ENCODE peak calls at places on chromosome 22, in eight cellular contexts. S is adrenal gland; N is neural progenitor cell; C is CD4-positive, alpha-beta memory T cell; M is effector memory CD4-positive, alpha-beta T cell; U is tibial nerve; I is upper lobe of right lung; R is CD8-positive, alpha-beta T cell. O is an unnamed sample. For H3K4me1, the result is how much of the 10 kb centered on the place peaks cover.

GRCh38 chr22:47296405-47297260 is 534.2 kb downstream of the TBC1D22A start:
- DNase-seq in C (no peak), I (no peak), S (no peak), M (no peak), N (no peak), R (no peak), U (no peak), O (no peak)

GRCh38 chr22:44406581-44407403 is 91.2 kb downstream of the RTL6 start:
- DNase-seq in C (no peak), I (peak), N (no peak), R (no peak), S (no peak), M (no peak), U (no peak), O (peak)

GRCh38 chr22:29224121-29224858 is 18.6 kb downstream of the EMID1 start:
- DNase-seq in M (no peak), U (no peak), I (peak), R (no peak), C (no peak), N (no peak), S (no peak), O (no peak)

GRCh38 chr22:47345025-47345424 is 582.6 kb downstream of the TBC1D22A start:
- DNase-seq in I (no peak), S (no peak), R (no peak), M (no peak), C (no peak), U (no peak), N (no peak), O (no peak)

GRCh38 chr22:31726692-31727091 is 23.2 kb downstream of the PRR14L start:
- DNase-seq in I (no peak), S (no peak), U (no peak), C (no peak), N (no peak), M (no peak), R (no peak), O (no peak)

GRCh38 chr22:49963647-49964026 is 3.1 kb downstream of the PIM3 start:
- DNase-seq in M (no peak), R (peak), C (peak), S (peak), N (no peak), I (no peak), U (no peak), O (peak)

GRCh38 chr22:25057013-25057881 is 104.7 kb downstream of the KIAA1671 start:
- DNase-seq in M (peak), I (peak), C (peak), S (peak), R (peak), N (peak), U (peak), O (peak)

GRCh38 chr22:36425977-36426523 is 38.3 kb upstream of the MYH9 start:
- DNase-seq in R (no peak), U (no peak), S (peak), I (peak), M (no peak), C (no peak), N (peak), O (no peak)

GRCh38 chr22:26689553-26690301 is 32.3 kb downstream of the MIAT start:
- DNase-seq in I (no peak), M (no peak), C (no peak), U (no peak), R (no peak), N (peak), S (no peak), O (no peak)

GRCh38 chr22:26709617-26710390 is 52.4 kb downstream of the MIAT start:
- DNase-seq in N (no peak), M (no peak), U (no peak), I (no peak), C (no peak), S (no peak), R (no peak), O (no peak)

GRCh38 chr22:49551446-49551845 is 276.2 kb downstream of the BRD1 start:
- DNase-seq in C (no peak), M (no peak), U (no peak), N (no peak), S (peak), R (no peak), I (peak), O (no peak)

GRCh38 chr22:27245056-27245455 is 556.5 kb downstream of the MN1 start:
- DNase-seq in U (no peak), R (no peak), M (no peak), S (no peak), I (no peak), N (no peak), C (no peak), O (no peak)

GRCh38 chr22:48666620-48667019 is 1161.1 kb downstream of the BRD1 start:
- DNase-seq in R (no peak), M (no peak), S (no peak), C (no peak), N (no peak), U (no peak), I (no peak), O (no peak)

GRCh38 chr22:19178065-19178658 is 374 bp downstream of the SLC25A1 start:
- DNase-seq in U (no peak), S (peak), C (no peak), I (peak), R (peak), N (peak), M (peak), O (peak)

GRCh38 chr22:40024201-40025061 is 29.7 kb downstream of the FAM83F start:
- DNase-seq in S (peak), R (peak), C (peak), U (peak), N (peak), M (peak), I (peak), O (peak)

GRCh38 chr22:39227542-39228272 is 17.1 kb downstream of the PDGFB start:
- DNase-seq in I (no peak), U (no peak), S (no peak), N (no peak), M (no peak), C (no peak), R (no peak), O (no peak)

GRCh38 chr22:24009227-24010017 is 1.7 kb upstream of the CABIN1 start:
- DNase-seq in N (no peak), U (no peak), S (no peak), I (no peak), M (no peak), C (no peak), R (no peak), O (no peak)

GRCh38 chr22:24189249-24190158 is 8.2 kb downstream of the SUSD2 start:
- DNase-seq in U (peak), I (peak), S (peak), C (peak), M (no peak), N (peak), R (no peak), O (peak)

GRCh38 chr22:40209945-40210485 is 32.3 kb downstream of the TNRC6B start:
- DNase-seq in S (peak), C (no peak), R (no peak), I (no peak), N (no peak), U (no peak), M (no peak), O (no peak)

GRCh38 chr22:24594569-24595120 is 1.8 kb upstream of the LRRC75B start:
- DNase-seq in S (no peak), R (no peak), U (no peak), N (no peak), C (no peak), M (no peak), I (peak), O (no peak)

GRCh38 chr22:26669060-26669481 is 11.7 kb downstream of the MIAT start:
- DNase-seq in C (no peak), M (no peak), I (no peak), S (no peak), R (no peak), N (peak), U (no peak), O (peak)

GRCh38 chr22:44215287-44215686 is 34.6 kb downstream of the PARVG start:
- DNase-seq in I (no peak), U (no peak), S (no peak), R (no peak), M (no peak), C (no peak), N (no peak), O (no peak)

GRCh38 chr22:49046000-49046545 is 781.6 kb downstream of the BRD1 start:
- DNase-seq in S (no peak), R (no peak), U (no peak), I (no peak), N (no peak), C (no peak), M (no peak), O (no peak)

DNA sequence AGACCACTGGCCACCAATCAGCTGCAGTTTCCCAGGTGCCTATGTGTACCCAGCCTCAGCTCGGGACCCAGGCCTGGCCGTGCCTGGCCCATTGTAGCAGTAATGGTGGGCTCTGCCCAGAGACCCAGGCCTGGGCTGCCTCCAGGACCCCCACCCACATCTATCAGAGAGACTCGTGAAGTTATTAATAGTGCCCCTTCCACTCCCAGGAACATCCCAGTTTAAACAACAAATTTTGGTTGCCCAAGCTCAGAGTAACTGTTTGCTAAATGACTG is 42.5 kb downstream of the IGLL5 start:
- DNase-seq in M (no peak), R (no peak), U (no peak), C (no peak), N (no peak), I (no peak), S (no peak), O (no peak)
- H3K4me1 ChIP-seq in M (under half), R (under half), U (under half), C (under half), N (under half), I (under half), S (under half), O (under half)

GRCh38 chr22:21680830-21681565 is 15.2 kb downstream of the PPIL2 start:
- DNase-seq in R (no peak), M (no peak), S (no peak), I (no peak), U (no peak), C (no peak), N (no peak), O (no peak)
- H3K27ac ChIP-seq in R (no peak), M (no peak), S (no peak), I (no peak), U (no peak), C (no peak), N (no peak), O (no peak)

DNA sequence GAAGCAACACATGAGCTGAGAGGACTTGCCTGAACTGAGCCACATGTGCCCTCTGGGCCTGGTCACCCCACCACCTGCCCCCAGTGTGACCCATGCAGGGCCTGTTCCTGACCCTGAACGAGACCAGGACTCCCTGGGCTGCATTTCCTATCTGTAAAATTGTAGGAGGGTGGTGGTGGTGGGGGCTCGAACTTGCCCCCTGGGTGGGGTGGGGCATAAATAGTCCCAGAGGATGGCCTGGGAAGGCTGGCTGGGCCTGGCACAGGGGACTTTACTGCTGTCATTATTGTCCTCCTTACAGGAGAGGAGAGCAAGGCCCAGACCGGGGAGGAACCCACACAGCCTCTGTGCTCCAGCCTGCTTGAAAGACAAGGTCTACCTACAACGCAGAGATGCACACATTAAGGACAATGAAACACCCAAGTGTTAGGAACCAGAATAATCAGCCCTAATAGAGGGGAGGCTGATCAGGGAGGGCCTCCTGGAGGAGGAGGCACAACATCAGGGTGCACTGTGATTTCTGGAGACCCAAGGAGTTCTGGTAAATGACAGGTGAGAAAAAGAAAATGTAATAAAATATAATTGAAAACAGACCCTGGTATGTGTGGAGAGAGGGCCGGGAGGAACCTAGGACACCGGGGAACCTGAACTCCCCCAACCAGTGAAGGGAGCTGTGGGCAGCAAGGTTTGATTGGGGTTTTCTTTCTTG is 2.8 kb upstream of the AIFM3 start:
- DNase-seq in I (no peak), S (no peak), N (no peak), M (no peak), U (no peak), C (no peak), R (no peak), O (no peak)
- H3K4me3 ChIP-seq in I (no peak), S (no peak), N (peak), M (no peak), U (peak), C (no peak), R (peak), O (no peak)

GRCh38 chr22:45742866-45743450 is 71.3 kb downstream of the ATXN10 start:
- DNase-seq in R (no peak), C (no peak), I (peak), S (peak), M (no peak), U (no peak), N (no peak), O (no peak)
- H3K4me1 ChIP-seq in R (under half), C (under half), I (under half), S (under half), M (under half), U (under half), N (under half), O (under half)

DNA sequence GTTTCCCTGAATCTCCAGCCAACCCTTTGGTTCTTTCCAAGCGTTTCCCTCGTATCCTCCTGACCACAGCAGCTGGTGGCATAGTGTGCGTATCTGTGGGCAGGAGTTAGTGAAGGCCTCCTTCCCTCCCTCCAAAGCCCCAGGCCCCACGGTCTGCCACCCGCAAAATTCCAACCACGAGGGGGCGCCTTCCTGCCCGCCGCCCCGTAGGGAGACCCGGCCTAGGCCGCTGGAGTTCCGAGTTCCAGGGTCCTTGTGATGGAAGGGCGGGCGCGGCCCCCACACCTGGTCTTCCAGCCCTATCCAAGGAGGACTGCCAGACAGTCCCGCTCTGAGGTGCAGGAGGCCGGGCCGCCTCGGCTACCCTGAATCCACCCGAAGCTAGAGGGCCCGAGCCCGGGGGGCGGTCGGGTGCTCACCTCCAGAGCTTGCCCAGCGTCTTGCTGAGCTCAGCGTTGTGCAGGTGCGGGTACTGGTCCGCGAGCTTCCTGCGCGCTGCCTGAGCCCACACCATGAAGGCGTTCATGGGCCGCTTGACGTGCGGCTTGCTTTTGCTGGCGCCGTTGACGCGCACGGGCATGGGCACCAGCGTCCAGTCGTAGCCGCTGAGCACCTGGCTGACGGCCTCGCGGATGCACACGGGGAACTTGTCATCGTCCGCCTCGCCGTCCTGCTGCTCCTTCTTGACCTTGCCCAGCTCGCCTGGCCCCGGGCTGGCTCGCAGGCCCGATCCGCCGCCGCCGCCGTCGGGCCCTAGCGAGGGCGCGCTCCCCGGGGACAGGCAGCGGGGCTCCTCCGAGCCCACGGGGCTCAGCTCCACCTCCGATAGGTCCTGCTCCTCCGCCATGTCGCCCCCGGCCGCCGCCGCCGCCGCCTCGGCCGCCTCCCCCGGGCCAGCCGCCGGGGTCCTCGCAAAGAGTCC is 1.2 kb downstream of the SOX10 start:
- DNase-seq in N (peak), R (no peak), U (no peak), C (no peak), M (no peak), S (no peak), I (no peak), O (no peak)
- H3K27ac ChIP-seq in N (no peak), R (no peak), U (peak), C (no peak), M (no peak), S (no peak), I (no peak), O (no peak)

GRCh38 chr22:37608477-37609239 is at the start of gene GGA1:
- DNase-seq in M (peak), C (peak), N (peak), R (peak), S (peak), U (peak), I (peak), O (peak)
- H3K4me3 ChIP-seq in M (peak), C (peak), N (peak), R (peak), S (peak), U (peak), I (peak), O (peak)

GRCh38 chr22:33569547-33569946 is 350.7 kb downstream of the LARGE1 start:
- DNase-seq in S (no peak), M (no peak), U (no peak), I (no peak), R (no peak), N (no peak), C (no peak), O (no peak)
- H3K4me1 ChIP-seq in S (under half), M (under half), U (under half), I (under half), R (under half), N (under half), C (under half), O (under half)

O was measured in pancreas.